ENCODE peak calls at places on chromosomes 6 and 20, in seven cellular contexts. W, S, G, T, L, Z and Y are unnamed samples.

GRCh38 chr20:51775241-51775640 is 7.1 kb upstream of the ATP9A start:
- DNase-seq in W (no peak), T (no peak), G (no peak), S (no peak), L (no peak), Z (no peak), Y (no peak)

GRCh38 chr6:1285589-1286340 is 26.1 kb upstream of the FOXQ1 start:
- DNase-seq in L (no peak), W (peak; percentile 14), S (no peak), Z (no peak), T (no peak), G (no peak), Y (no peak)

GRCh38 chr6:31122803-31123706 is 2.8 kb upstream of the CDSN start:
- DNase-seq in L (peak; percentile 78), T (peak; percentile 48), Z (no peak), W (no peak), S (peak; percentile 91), G (peak; percentile 91), Y (no peak)

GRCh38 chr6:84568971-84569370 is 195.4 kb downstream of the TBX18 start:
- DNase-seq in L (no peak), W (peak; percentile 58), Z (no peak), T (no peak), S (no peak), G (peak; percentile 64), Y (no peak)

GRCh38 chr6:54574671-54575070 is 266.4 kb downstream of the TINAG start:
- DNase-seq in S (no peak), T (no peak), G (no peak), Z (no peak), L (no peak), W (no peak), Y (no peak)

GRCh38 chr20:18299364-18299763 is 11.0 kb downstream of the ZNF133 start:
- DNase-seq in T (no peak), G (no peak), S (no peak), L (no peak), W (no peak), Z (no peak), Y (no peak)

GRCh38 chr6:169229611-169230321 is 23.9 kb downstream of the THBS2 start:
- DNase-seq in T (no peak), Z (no peak), S (peak; percentile 14), G (no peak), W (no peak), L (no peak), Y (no peak)

GRCh38 chr20:3763691-3764601 is 3.6 kb downstream of the ADISSP start:
- DNase-seq in S (no peak), L (no peak), T (no peak), W (no peak), Z (no peak), G (no peak), Y (no peak)

GRCh38 chr20:6134592-6134991 is 11.8 kb upstream of the FERMT1 start:
- DNase-seq in W (no peak), L (no peak), S (no peak), T (no peak), Z (no peak), G (no peak), Y (no peak)

GRCh38 chr6:142568857-142569597 is 267.2 kb downstream of the ADGRG6 start:
- DNase-seq in Z (no peak), W (no peak), L (no peak), S (no peak), G (peak; percentile 12), T (no peak), Y (no peak)

GRCh38 chr6:5023923-5024322 is 20.1 kb upstream of the RPP40 start:
- DNase-seq in Z (no peak), G (no peak), T (no peak), W (no peak), L (no peak), S (no peak), Y (no peak)

GRCh38 chr6:5028301-5028700 is 24.5 kb upstream of the RPP40 start:
- DNase-seq in Z (no peak), W (no peak), L (no peak), G (no peak), S (no peak), T (no peak), Y (no peak)

GRCh38 chr6:5029609-5030008 is 25.8 kb upstream of the RPP40 start:
- DNase-seq in T (no peak), L (no peak), Z (no peak), W (no peak), G (no peak), S (no peak), Y (no peak)

GRCh38 chr6:5028921-5029320 is 25.1 kb upstream of the RPP40 start:
- DNase-seq in T (no peak), G (no peak), W (no peak), S (no peak), Z (no peak), L (no peak), Y (no peak)

GRCh38 chr6:5025911-5026819 is 22.3 kb upstream of the RPP40 start:
- DNase-seq in L (peak; percentile 70), Z (peak; percentile 63), T (peak; percentile 54), W (peak; percentile 84), G (peak; percentile 61), S (peak; percentile 58), Y (no peak)
- TF ChIP-seq CTCF in L (no peak), Z (no peak), T (no peak), W (no peak), G (no peak), S (no peak), Y (no peak)

GRCh38 chr20:10411673-10412072 is 22.3 kb downstream of the MKKS start:
- DNase-seq in G (no peak), L (no peak), Z (no peak), S (no peak), W (no peak), T (no peak), Y (no peak)

GRCh38 chr20:10414982-10415650 is 18.9 kb downstream of the MKKS start:
- DNase-seq in S (no peak), T (no peak), G (peak; percentile 44), L (no peak), Z (no peak), W (peak; percentile 68), Y (no peak)

GRCh38 chr20:10408427-10408826 is 25.6 kb downstream of the MKKS start:
- DNase-seq in Z (no peak), L (no peak), T (no peak), W (no peak), S (no peak), G (no peak), Y (no peak)

DNA sequence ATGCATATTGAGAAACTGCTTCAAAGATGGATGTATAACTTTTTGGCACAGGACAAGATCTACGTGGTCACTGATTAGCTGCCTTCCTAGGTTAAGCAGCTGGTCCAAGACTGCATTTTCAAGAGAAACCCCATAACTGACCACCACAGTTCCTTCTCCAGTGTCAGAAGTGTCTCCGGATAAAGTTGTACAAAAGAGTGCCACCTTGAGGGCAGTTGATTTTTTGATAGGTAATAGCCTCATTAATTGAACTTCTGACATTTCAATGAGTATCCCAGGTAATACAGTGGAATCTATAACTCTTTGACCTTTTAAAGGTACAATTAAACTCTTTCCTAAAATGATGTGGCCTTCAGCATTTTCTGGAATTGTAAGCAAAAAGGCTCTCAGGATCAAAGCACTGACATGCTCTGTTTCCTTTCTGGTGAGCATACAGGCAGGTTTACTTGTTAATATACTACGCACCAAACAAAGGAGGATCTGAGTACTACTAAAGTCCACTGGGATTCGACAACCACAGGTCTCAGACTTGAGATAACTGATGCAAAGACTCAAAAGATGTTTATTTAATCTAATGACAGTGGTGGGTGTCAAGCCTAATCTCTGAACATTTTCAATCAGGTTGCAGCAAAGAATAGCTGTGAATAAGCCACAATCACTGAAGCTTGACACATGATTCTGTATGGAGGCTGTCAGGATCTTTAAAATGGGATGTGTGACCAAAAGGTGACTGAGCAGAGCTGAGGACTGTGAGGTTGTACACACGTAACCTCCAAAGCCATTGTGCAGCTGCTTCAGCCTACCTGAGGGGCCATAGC is 21.2 kb downstream of the MKKS start:
- DNase-seq in L (no peak), S (no peak), T (no peak), W (no peak), G (peak; percentile 37), Z (no peak), Y (no peak)
- TF ChIP-seq CTCF in L (no peak), S (no peak), T (peak; percentile 55), W (no peak), G (no peak), Z (no peak), Y (peak; percentile 17)

GRCh38 chr20:45890997-45891983 is at the start of the genes CTSA and NEURL2:
- DNase-seq in L (peak; percentile 96), T (peak; percentile 99), Z (peak; percentile 87), G (peak; percentile 88), S (peak; percentile 95), W (peak; percentile 95), Y (peak; percentile 99)
- TF ChIP-seq CTCF in L (no peak), T (no peak), Z (no peak), G (no peak), S (no peak), W (no peak), Y (peak; percentile 2)

DNA sequence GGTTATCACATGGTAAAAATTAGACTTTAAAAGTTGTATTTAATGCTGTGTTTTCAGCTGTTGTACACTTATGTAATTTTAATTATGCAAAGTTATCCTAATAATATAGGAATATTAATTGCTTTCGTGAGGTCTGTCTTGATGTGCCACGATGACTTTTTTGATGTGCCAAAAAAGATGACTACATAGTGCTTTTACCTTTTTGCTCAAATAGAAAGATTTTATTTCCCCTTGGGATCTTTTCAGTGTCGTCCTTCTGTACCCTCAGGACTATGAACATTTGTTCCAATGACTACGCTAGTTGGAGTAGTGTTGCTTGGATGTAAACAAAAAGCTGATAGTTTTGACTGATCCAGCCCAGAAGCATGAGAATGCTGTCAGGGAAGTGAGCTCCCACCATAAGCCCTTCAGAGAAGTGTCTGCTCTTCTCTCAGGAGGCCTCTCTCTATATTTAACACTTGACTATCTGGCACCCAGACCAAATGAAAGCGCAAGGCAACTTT is 1.2 kb upstream of the CD164 start:
- DNase-seq in W (no peak), S (no peak), Z (no peak), T (no peak), L (no peak), G (no peak), Y (no peak)
- TF ChIP-seq CTCF in W (no peak), S (no peak), Z (no peak), T (no peak), L (peak; percentile 1), G (no peak), Y (no peak)

GRCh38 chr6:87543836-87544735 is 45.7 kb downstream of the RARS2 start:
- DNase-seq in Z (no peak), S (no peak), T (no peak), W (no peak), G (no peak), L (no peak), Y (no peak)

GRCh38 chr6:87540541-87540940 is 49.2 kb downstream of the RARS2 start:
- DNase-seq in L (no peak), G (peak; percentile 89), Z (no peak), T (no peak), W (no peak), S (no peak), Y (no peak)

GRCh38 chr6:87541041-87541440 is 48.7 kb downstream of the RARS2 start:
- DNase-seq in G (no peak), S (no peak), L (no peak), W (no peak), T (no peak), Z (no peak), Y (no peak)

GRCh38 chr6:87539554-87539953 is 50.2 kb downstream of the RARS2 start:
- DNase-seq in L (no peak), S (no peak), G (no peak), Z (no peak), T (no peak), W (peak; percentile 13), Y (no peak)

GRCh38 chr6:87541726-87542125 is 48.1 kb downstream of the RARS2 start:
- DNase-seq in W (no peak), L (no peak), S (no peak), G (no peak), Z (no peak), T (no peak), Y (no peak)
- TF ChIP-seq CTCF in W (no peak), L (no peak), S (no peak), G (no peak), Z (no peak), T (no peak), Y (no peak)